ENCODE peak calls at places on chromosome 1, in six cellular contexts. One of them, this sample, is unnamed.

GRCh38 chr1:152026895-152027294 is 9.9 kb downstream of the S100A11 start:
- DNase-seq in SHP77: no peak
- DNase-seq in activated CD4-positive, alpha-beta T cell treated with anti-CD3 and anti-CD28 coated beads, Interleukin-2, amount 50 U/mL, for 1 hour: no peak
- DNase-seq in mammary epithelial cell: no peak
- DNase-seq in heart right ventricle: no peak
- DNase-seq in Caki2: no peak
- DNase-seq in this sample: no peak

GRCh38 chr1:174953657-174954435 is 45.9 kb upstream of the CACYBP start:
- DNase-seq in SHP77: peak; percentile 75
- DNase-seq in heart right ventricle: no peak
- DNase-seq in mammary epithelial cell: no peak
- DNase-seq in activated CD4-positive, alpha-beta T cell treated with anti-CD3 and anti-CD28 coated beads, Interleukin-2, amount 50 U/mL, for 1 hour: no peak
- DNase-seq in Caki2: no peak
- DNase-seq in this sample: no peak

GRCh38 chr1:185808675-185809074 is 74.5 kb downstream of the HMCN1 start:
- DNase-seq in SHP77: no peak
- DNase-seq in activated CD4-positive, alpha-beta T cell treated with anti-CD3 and anti-CD28 coated beads, Interleukin-2, amount 50 U/mL, for 1 hour: no peak
- DNase-seq in heart right ventricle: no peak
- DNase-seq in mammary epithelial cell: no peak
- DNase-seq in Caki2: no peak
- DNase-seq in this sample: no peak

GRCh38 chr1:47561523-47562007 is 123.7 kb downstream of the FOXD2 start:
- DNase-seq in SHP77: no peak
- DNase-seq in heart right ventricle: no peak
- DNase-seq in Caki2: no peak
- DNase-seq in mammary epithelial cell: peak; percentile 86
- DNase-seq in activated CD4-positive, alpha-beta T cell treated with anti-CD3 and anti-CD28 coated beads, Interleukin-2, amount 50 U/mL, for 1 hour: no peak
- DNase-seq in this sample: no peak

GRCh38 chr1:30929944-30930525 is 21.5 kb upstream of the SDC3 start:
- DNase-seq in mammary epithelial cell: no peak
- DNase-seq in heart right ventricle: no peak
- DNase-seq in SHP77: no peak
- DNase-seq in activated CD4-positive, alpha-beta T cell treated with anti-CD3 and anti-CD28 coated beads, Interleukin-2, amount 50 U/mL, for 1 hour: no peak
- DNase-seq in Caki2: no peak
- DNase-seq in this sample: no peak

GRCh38 chr1:40708750-40709099 is 17.2 kb downstream of the NFYC start:
- DNase-seq in mammary epithelial cell: no peak
- DNase-seq in SHP77: peak; percentile 90
- DNase-seq in heart right ventricle: no peak
- DNase-seq in Caki2: peak; percentile 94
- DNase-seq in activated CD4-positive, alpha-beta T cell treated with anti-CD3 and anti-CD28 coated beads, Interleukin-2, amount 50 U/mL, for 1 hour: no peak
- DNase-seq in this sample: peak; percentile 38

GRCh38 chr1:226637147-226637935 is 88.8 kb downstream of the STUM start:
- DNase-seq in mammary epithelial cell: no peak
- DNase-seq in Caki2: no peak
- DNase-seq in activated CD4-positive, alpha-beta T cell treated with anti-CD3 and anti-CD28 coated beads, Interleukin-2, amount 50 U/mL, for 1 hour: no peak
- DNase-seq in SHP77: no peak
- DNase-seq in heart right ventricle: peak; percentile 73
- DNase-seq in this sample: no peak

GRCh38 chr1:78483903-78484302 is 6.9 kb upstream of the PTGFR start:
- DNase-seq in activated CD4-positive, alpha-beta T cell treated with anti-CD3 and anti-CD28 coated beads, Interleukin-2, amount 50 U/mL, for 1 hour: no peak
- DNase-seq in heart right ventricle: no peak
- DNase-seq in mammary epithelial cell: no peak
- DNase-seq in Caki2: no peak
- DNase-seq in SHP77: peak; percentile 17
- DNase-seq in this sample: no peak

GRCh38 chr1:154747841-154748766 is 122.0 kb downstream of the KCNN3 start:
- DNase-seq in Caki2: no peak
- DNase-seq in activated CD4-positive, alpha-beta T cell treated with anti-CD3 and anti-CD28 coated beads, Interleukin-2, amount 50 U/mL, for 1 hour: peak; percentile 47
- DNase-seq in heart right ventricle: no peak
- DNase-seq in SHP77: no peak
- DNase-seq in mammary epithelial cell: no peak
- DNase-seq in this sample: no peak

GRCh38 chr1:107175102-107175501 is 34.3 kb downstream of the NTNG1 start:
- DNase-seq in Caki2: no peak
- DNase-seq in mammary epithelial cell: no peak
- DNase-seq in activated CD4-positive, alpha-beta T cell treated with anti-CD3 and anti-CD28 coated beads, Interleukin-2, amount 50 U/mL, for 1 hour: no peak
- DNase-seq in SHP77: no peak
- DNase-seq in heart right ventricle: no peak
- DNase-seq in this sample: no peak

GRCh38 chr1:203564024-203564423 is 62.6 kb upstream of the ATP2B4 start:
- DNase-seq in Caki2: no peak
- DNase-seq in mammary epithelial cell: no peak
- DNase-seq in heart right ventricle: no peak
- DNase-seq in SHP77: no peak
- DNase-seq in activated CD4-positive, alpha-beta T cell treated with anti-CD3 and anti-CD28 coated beads, Interleukin-2, amount 50 U/mL, for 1 hour: no peak
- DNase-seq in this sample: no peak

GRCh38 chr1:168032048-168032447 is 95.2 kb upstream of the MPC2 start:
- DNase-seq in mammary epithelial cell: no peak
- DNase-seq in Caki2: no peak
- DNase-seq in SHP77: no peak
- DNase-seq in heart right ventricle: no peak
- DNase-seq in activated CD4-positive, alpha-beta T cell treated with anti-CD3 and anti-CD28 coated beads, Interleukin-2, amount 50 U/mL, for 1 hour: no peak
- DNase-seq in this sample: no peak

GRCh38 chr1:156887324-156887723 is 6.2 kb upstream of the PEAR1 start:
- DNase-seq in mammary epithelial cell: no peak
- DNase-seq in activated CD4-positive, alpha-beta T cell treated with anti-CD3 and anti-CD28 coated beads, Interleukin-2, amount 50 U/mL, for 1 hour: no peak
- DNase-seq in heart right ventricle: no peak
- DNase-seq in SHP77: no peak
- DNase-seq in Caki2: no peak
- DNase-seq in this sample: no peak

This sample was measured in RCC 7860.